ENCODE peak calls at places on chromosomes 3 and 15, in four cellular contexts. J is A172, E is occipital lobe, C is fibroblast of lung. R is an unnamed sample.

GRCh38 chr3:50269977-50270413 is 1.0 kb downstream of the SEMA3B start:
- DNase-seq in C (peak; percentile 52), J (peak; percentile 62), E (no peak), R (no peak)

GRCh38 chr3:130607553-130608154 is 90.7 kb downstream of the COL6A6 start:
- DNase-seq in J (no peak), E (no peak), C (no peak), R (no peak)

GRCh38 chr15:99993681-99994131 is 260.5 kb upstream of the LYSMD4 start:
- DNase-seq in C (no peak), J (no peak), E (no peak), R (no peak)

GRCh38 chr15:68730491-68731317 is 90.0 kb downstream of the ANP32A start:
- DNase-seq in E (peak; percentile 49), J (peak; percentile 16), C (peak; percentile 42), R (peak; percentile 63)

GRCh38 chr3:63556401-63556800 is 96.1 kb upstream of the SNTN start:
- DNase-seq in J (no peak), E (no peak), C (no peak), R (no peak)

GRCh38 chr3:194286747-194287146 is 64.4 kb downstream of the CPN2 start:
- DNase-seq in C (no peak), J (no peak), E (no peak), R (no peak)

GRCh38 chr3:126693921-126694320 is 10.1 kb upstream of the CHCHD6 start:
- DNase-seq in E (no peak), C (no peak), J (no peak), R (no peak)

GRCh38 chr3:7707192-7707591 is 794.4 kb upstream of the LMCD1 start:
- DNase-seq in E (no peak), C (peak; percentile 73), J (no peak), R (peak; percentile 91)

GRCh38 chr3:127779747-127780146 is 42.6 kb downstream of the MGLL start:
- DNase-seq in C (peak; percentile 65), J (peak; percentile 72), E (no peak), R (peak; percentile 82)

R was measured in lung microvascular endothelial cell.